ENCODE peak calls at places on chromosomes 13 and 19, in five cellular contexts. One of them, this sample, is unnamed.
A peak's percentile ranks its signal among the peaks of the same experiment; 100 is the strongest.

GRCh38 chr13:31172535-31172934 is 10.8 kb upstream of the HSPH1 start:
- DNase-seq in AML-193: no peak
- DNase-seq in amygdala: no peak
- DNase-seq in C1 segment of cervical spinal cord: no peak
- DNase-seq in HEK293T: no peak
- DNase-seq in this sample: no peak

GRCh38 chr13:60398949-60399589 is 2.0 kb downstream of the TDRD3 start:
- DNase-seq in AML-193: no peak
- DNase-seq in amygdala: no peak
- DNase-seq in C1 segment of cervical spinal cord: no peak
- DNase-seq in HEK293T: no peak
- DNase-seq in this sample: no peak

GRCh38 chr13:40589285-40590109 is 76.9 kb downstream of the FOXO1 start:
- DNase-seq in AML-193: peak; percentile 98
- DNase-seq in amygdala: peak; percentile 60
- DNase-seq in C1 segment of cervical spinal cord: no peak
- DNase-seq in HEK293T: no peak
- DNase-seq in this sample: peak; percentile 69

GRCh38 chr13:73782781-73783180 is 351.4 kb downstream of the KLF12 start:
- DNase-seq in AML-193: no peak
- DNase-seq in amygdala: no peak
- DNase-seq in C1 segment of cervical spinal cord: no peak
- DNase-seq in HEK293T: no peak
- DNase-seq in this sample: no peak

GRCh38 chr19:974564-975257 is 9.4 kb upstream of the WDR18 start:
- DNase-seq in AML-193: no peak
- DNase-seq in amygdala: no peak
- DNase-seq in C1 segment of cervical spinal cord: no peak
- DNase-seq in HEK293T: no peak
- DNase-seq in this sample: no peak

GRCh38 chr13:45510671-45511070 is 45.9 kb downstream of the COG3 start:
- DNase-seq in AML-193: no peak
- DNase-seq in amygdala: no peak
- DNase-seq in C1 segment of cervical spinal cord: no peak
- DNase-seq in HEK293T: no peak
- DNase-seq in this sample: no peak

GRCh38 chr19:56271096-56271495 is 1.5 kb upstream of the EDDM13 start:
- DNase-seq in AML-193: peak; percentile 64
- DNase-seq in amygdala: no peak
- DNase-seq in C1 segment of cervical spinal cord: no peak
- DNase-seq in HEK293T: no peak
- DNase-seq in this sample: no peak

GRCh38 chr19:3019211-3019854 is 9.7 kb downstream of the TLE2 start:
- DNase-seq in AML-193: no peak
- DNase-seq in amygdala: no peak
- DNase-seq in C1 segment of cervical spinal cord: no peak
- DNase-seq in HEK293T: no peak
- DNase-seq in this sample: no peak

GRCh38 chr19:8065489-8066261 is 13.1 kb downstream of the CCL25 start:
- DNase-seq in AML-193: no peak
- DNase-seq in amygdala: no peak
- DNase-seq in C1 segment of cervical spinal cord: no peak
- DNase-seq in HEK293T: no peak
- DNase-seq in this sample: no peak

GRCh38 chr13:80338781-80339577 is 1.9 kb downstream of the SPRY2 start:
- DNase-seq in AML-193: peak; percentile 76
- DNase-seq in amygdala: peak; percentile 73
- DNase-seq in C1 segment of cervical spinal cord: peak; percentile 72
- DNase-seq in HEK293T: peak; percentile 70
- DNase-seq in this sample: peak; percentile 78

GRCh38 chr13:102460806-102461205 is 59.0 kb upstream of the FGF14 start:
- DNase-seq in AML-193: no peak
- DNase-seq in amygdala: no peak
- DNase-seq in C1 segment of cervical spinal cord: no peak
- DNase-seq in HEK293T: no peak
- DNase-seq in this sample: no peak

GRCh38 chr19:3345850-3346460 is 20.4 kb upstream of the NFIC start:
- DNase-seq in AML-193: no peak
- DNase-seq in amygdala: no peak
- DNase-seq in C1 segment of cervical spinal cord: no peak
- DNase-seq in HEK293T: no peak
- DNase-seq in this sample: no peak

GRCh38 chr13:65188691-65189090 is 2041.4 kb downstream of the PCDH9 start:
- DNase-seq in AML-193: no peak
- DNase-seq in amygdala: no peak
- DNase-seq in C1 segment of cervical spinal cord: no peak
- DNase-seq in HEK293T: no peak
- DNase-seq in this sample: no peak

GRCh38 chr13:51858433-51859247 is 3.1 kb upstream of the CCDC70 start:
- DNase-seq in AML-193: no peak
- DNase-seq in amygdala: no peak
- DNase-seq in C1 segment of cervical spinal cord: no peak
- DNase-seq in HEK293T: no peak
- DNase-seq in this sample: no peak

GRCh38 chr19:44758596-44758995 is 10.1 kb downstream of the BCL3 start:
- DNase-seq in AML-193: no peak
- DNase-seq in amygdala: no peak
- DNase-seq in C1 segment of cervical spinal cord: no peak
- DNase-seq in HEK293T: no peak
- DNase-seq in this sample: no peak

GRCh38 chr13:108921238-108921637 is 291.8 kb downstream of the MYO16 start:
- DNase-seq in AML-193: no peak
- DNase-seq in amygdala: no peak
- DNase-seq in C1 segment of cervical spinal cord: no peak
- DNase-seq in HEK293T: no peak
- DNase-seq in this sample: no peak

GRCh38 chr13:25044071-25044470 is 51.9 kb upstream of the PABPC3 start:
- DNase-seq in AML-193: no peak
- DNase-seq in amygdala: no peak
- DNase-seq in C1 segment of cervical spinal cord: no peak
- DNase-seq in HEK293T: no peak
- DNase-seq in this sample: no peak

GRCh38 chr19:34308381-34309367 is 54.3 kb downstream of the GARRE1 start:
- DNase-seq in AML-193: no peak
- DNase-seq in amygdala: no peak
- DNase-seq in C1 segment of cervical spinal cord: no peak
- DNase-seq in HEK293T: no peak
- DNase-seq in this sample: no peak

GRCh38 chr19:31357315-31357673 is 8.1 kb upstream of the TSHZ3 start:
- DNase-seq in AML-193: no peak
- DNase-seq in amygdala: no peak
- DNase-seq in C1 segment of cervical spinal cord: no peak
- DNase-seq in HEK293T: no peak
- DNase-seq in this sample: no peak

GRCh38 chr13:113835461-113836274 is 28.2 kb downstream of the GAS6 start:
- DNase-seq in AML-193: no peak
- DNase-seq in amygdala: no peak
- DNase-seq in C1 segment of cervical spinal cord: no peak
- DNase-seq in HEK293T: no peak
- DNase-seq in this sample: no peak

GRCh38 chr13:28820099-28821051 is at the start of gene MTUS2:
- DNase-seq in AML-193: no peak
- DNase-seq in amygdala: peak; percentile 29
- DNase-seq in C1 segment of cervical spinal cord: no peak
- DNase-seq in HEK293T: peak; percentile 11
- DNase-seq in this sample: peak; percentile 50